ENCODE peak calls at places on chromosomes 4 and X, in nine cellular contexts. J is IMR-90, E is thoracic aorta, W is body of pancreas, C is heart left ventricle, N is WERI-Rb-1, V is DND-41, F is ovary, O is cardiac muscle cell. T is an unnamed sample.

GRCh38 chrX:39242187-39242586 is 440.9 kb downstream of the MID1IP1 start:
- DNase-seq in E (no peak), C (no peak), O (peak; percentile 62), F (no peak), N (peak; percentile 45), W (peak; percentile 26), V (peak; percentile 14), J (no peak), T (no peak)

GRCh38 chrX:29257516-29257915 is 670.3 kb downstream of the IL1RAPL1 start:
- DNase-seq in E (no peak), F (no peak), C (no peak), V (no peak), J (peak; percentile 60), W (no peak), O (no peak), N (no peak), T (no peak)

GRCh38 chr4:62377245-62377644 is 1177.1 kb downstream of the ADGRL3 start:
- DNase-seq in V (no peak), E (no peak), O (no peak), J (no peak), C (no peak), N (no peak), F (no peak), W (no peak), T (no peak)

GRCh38 chr4:138190452-138190858 is 51.7 kb downstream of the SLC7A11 start:
- DNase-seq in N (no peak), E (no peak), J (no peak), C (no peak), F (no peak), W (no peak), O (no peak), V (no peak), T (no peak)

GRCh38 chrX:22296871-22297270 is 24.2 kb downstream of the CBLL2 start:
- DNase-seq in O (no peak), W (no peak), V (no peak), E (no peak), F (no peak), C (no peak), N (no peak), J (no peak), T (no peak)

GRCh38 chr4:52005610-52006273 is 14.4 kb downstream of the LRRC66 start:
- DNase-seq in W (no peak), E (no peak), N (no peak), F (no peak), V (no peak), J (no peak), C (no peak), O (no peak), T (no peak)

GRCh38 chr4:114615435-114615834 is 16.8 kb downstream of the UGT8 start:
- DNase-seq in V (no peak), E (no peak), O (no peak), N (no peak), F (no peak), W (no peak), C (no peak), J (no peak), T (no peak)

GRCh38 chr4:164572877-164573279 is 181.1 kb upstream of the SMIM31 start:
- DNase-seq in E (no peak), C (no peak), V (no peak), N (no peak), F (no peak), W (no peak), O (no peak), J (no peak), T (no peak)

GRCh38 chr4:155419266-155419665 is 42.5 kb upstream of the MAP9 start:
- DNase-seq in V (no peak), J (peak; percentile 90), O (no peak), N (no peak), E (no peak), F (no peak), W (no peak), C (no peak), T (no peak)

GRCh38 chrX:120690941-120691340 is 61.1 kb upstream of the C1GALT1C1 start:
- DNase-seq in W (no peak), C (no peak), O (no peak), E (no peak), N (no peak), V (no peak), F (no peak), J (no peak), T (no peak)

GRCh38 chr4:53068755-53069154 is 206.6 kb downstream of the RASL11B start:
- DNase-seq in W (no peak), C (no peak), J (peak; percentile 37), E (no peak), O (no peak), F (no peak), V (no peak), N (no peak), T (no peak)

GRCh38 chr4:118981839-118982381 is 93.3 kb downstream of the SYNPO2 start:
- DNase-seq in J (peak; percentile 96), O (peak; percentile 73), W (peak; percentile 71), E (peak; percentile 43), V (peak; percentile 52), F (peak; percentile 69), C (peak; percentile 59), N (peak; percentile 64), T (peak; percentile 58)

GRCh38 chr4:106707776-106708603 is 328.1 kb downstream of the DKK2 start:
- DNase-seq in O (no peak), C (no peak), F (no peak), W (no peak), V (no peak), N (no peak), J (no peak), E (no peak), T (no peak)

GRCh38 chr4:55910140-55910539 is 38.6 kb upstream of the CEP135 start:
- DNase-seq in F (no peak), W (no peak), E (no peak), J (peak; percentile 68), V (no peak), N (no peak), O (no peak), C (no peak), T (no peak)

GRCh38 chrX:118847676-118848075 is 24.1 kb downstream of the ZCCHC12 start:
- DNase-seq in W (no peak), C (no peak), E (no peak), O (peak; percentile 61), J (peak; percentile 42), N (no peak), V (no peak), F (no peak), T (no peak)

GRCh38 chr4:120071192-120071795 is 4.6 kb upstream of the MAD2L1 start:
- DNase-seq in N (peak; percentile 57), E (no peak), W (peak; percentile 53), C (no peak), J (peak; percentile 80), V (peak; percentile 63), F (no peak), O (peak; percentile 65), T (peak; percentile 68)

GRCh38 chrX:65607070-65607742 is 60.2 kb upstream of the MSN start:
- DNase-seq in O (no peak), F (no peak), C (no peak), E (no peak), J (peak; percentile 42), W (no peak), N (no peak), V (no peak), T (no peak)

DNA sequence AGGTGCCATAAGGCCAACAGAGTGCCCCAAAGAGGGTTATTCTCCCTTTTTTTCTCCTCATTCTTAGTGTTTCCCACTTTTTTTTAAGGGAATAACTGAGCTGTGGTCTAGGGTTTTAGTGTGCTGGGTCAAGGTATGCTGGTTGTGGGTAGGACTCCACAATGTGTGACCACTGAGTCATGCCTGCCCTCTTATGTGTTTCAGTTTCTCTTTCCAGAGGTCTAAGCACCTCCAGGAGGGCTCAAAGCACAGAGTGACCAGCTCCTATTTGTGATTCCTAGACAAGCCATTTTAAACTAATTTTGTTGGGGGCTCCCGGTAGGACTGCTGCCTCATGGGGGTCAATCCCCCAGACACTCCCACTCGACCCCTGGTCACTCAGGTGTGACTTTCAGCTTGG is 80.5 kb upstream of the GC start:
- DNase-seq in E (no peak), W (no peak), N (no peak), O (no peak), V (no peak), F (no peak), J (no peak), C (no peak), T (no peak)
- H3K9me3 ChIP-seq in E (peaks cover 3% of the 10 kb centered on the region), W (no peaks in the 10 kb centered on the region), N (peaks cover 6% of the 10 kb centered on the region), O (no peaks in the 10 kb centered on the region), V (peaks cover 16% of the 10 kb centered on the region), F (no peaks in the 10 kb centered on the region), J (peaks cover 5% of the 10 kb centered on the region), C (peaks cover 7% of the 10 kb centered on the region), T (peaks cover 15% of the 10 kb centered on the region)

DNA sequence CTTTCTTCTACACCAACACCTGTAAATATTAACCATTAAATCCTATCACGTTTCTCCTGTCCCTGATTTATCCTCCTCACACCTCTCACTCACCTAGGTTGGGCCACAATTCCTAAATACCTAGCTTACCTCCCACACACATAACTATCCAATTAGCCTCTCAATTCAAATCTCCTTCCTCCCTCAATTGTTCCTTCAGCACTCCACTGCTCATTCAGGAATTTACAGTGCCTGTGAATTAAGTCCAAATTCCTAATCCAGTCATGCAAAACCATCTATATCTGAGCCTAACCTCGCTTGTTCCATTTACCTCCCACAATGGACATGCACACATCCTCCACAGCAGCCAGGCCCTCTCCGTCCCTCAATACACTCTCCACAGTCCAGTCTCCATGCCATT is 17.5 kb downstream of the ANXA5 start:
- DNase-seq in W (no peak), F (no peak), E (no peak), V (no peak), N (no peak), C (no peak), O (no peak), J (no peak), T (no peak)
- H3K36me3 ChIP-seq in W (peaks cover 5% of the 10 kb centered on the region), F (no peaks in the 10 kb centered on the region), E (peaks cover 39% of the 10 kb centered on the region), V (no peaks in the 10 kb centered on the region), N (peaks cover 40% of the 10 kb centered on the region), C (peaks cover 100% of the 10 kb centered on the region), O (peaks cover 45% of the 10 kb centered on the region), J (peaks cover 48% of the 10 kb centered on the region), T (peaks cover 61% of the 10 kb centered on the region)

GRCh38 chr4:150206981-150207380 is 128.7 kb downstream of the DCLK2 start:
- DNase-seq in W (no peak), N (no peak), F (no peak), O (no peak), E (no peak), C (no peak), V (no peak), J (no peak), T (no peak)
- H3K4me3 ChIP-seq in W (no peak overlapping the region), N (no peak overlapping the region), F (no peak overlapping the region), O (no peak overlapping the region), E (no peak overlapping the region), C (no peak overlapping the region), V (no peak overlapping the region), J (no peak overlapping the region), T (no peak overlapping the region)

DNA sequence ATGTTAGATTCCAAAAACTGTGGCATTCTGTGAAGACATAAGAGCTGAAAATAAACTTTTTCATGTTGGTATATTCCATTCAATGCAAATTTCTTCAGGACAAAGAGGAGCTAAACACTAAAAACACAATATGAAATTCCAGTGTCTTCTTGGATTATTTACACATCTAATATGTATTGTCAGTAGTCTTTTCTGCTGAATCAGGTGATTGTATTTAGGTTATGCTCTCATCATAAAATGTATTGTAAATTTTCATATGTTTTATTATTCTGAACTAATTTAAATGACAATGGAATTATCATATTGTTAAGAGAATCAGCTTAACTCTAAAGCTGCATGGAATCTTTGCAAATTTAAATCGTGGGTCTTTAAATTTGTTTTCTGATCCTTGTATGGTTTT is 526.7 kb downstream of the PDHA2 start:
- DNase-seq in J (no peak), O (no peak), W (no peak), F (no peak), V (no peak), C (no peak), E (no peak), N (no peak), T (no peak)
- H3K9me3 ChIP-seq in J (peaks cover 4% of the 10 kb centered on the region), O (no peaks in the 10 kb centered on the region), W (no peaks in the 10 kb centered on the region), F (no peaks in the 10 kb centered on the region), V (peaks cover 19% of the 10 kb centered on the region), C (no peaks in the 10 kb centered on the region), E (no peaks in the 10 kb centered on the region), N (peaks cover 5% of the 10 kb centered on the region), T (peaks cover 6% of the 10 kb centered on the region)

T was measured in CD4-positive, CD25-positive, alpha-beta regulatory T cell.